ENCODE peak calls at places on chromosomes 6 and 20, in four cellular contexts. H, S, D and J are unnamed samples.

GRCh38 chr6:41939091-41939847 is 2.3 kb downstream of the CCND3 start:
- DNase-seq in H (no peak), S (peak; percentile 66), D (no peak), J (peak; percentile 97)

GRCh38 chr6:128848169-128848935 is 34.6 kb upstream of the LAMA2 start:
- DNase-seq in H (no peak), S (no peak), D (no peak), J (no peak)

GRCh38 chr6:10048370-10049297 is 366.2 kb downstream of the TFAP2A start:
- DNase-seq in H (no peak), S (no peak), D (no peak), J (no peak)

GRCh38 chr6:137488736-137489409 is 5.3 kb downstream of the OLIG3 start:
- DNase-seq in H (peak; percentile 29), S (no peak), D (peak; percentile 33), J (no peak)

GRCh38 chr6:31070711-31071197 is 41.6 kb downstream of the C6orf15 start:
- DNase-seq in H (peak; percentile 45), S (no peak), D (no peak), J (no peak)

GRCh38 chr20:37362231-37362792 is 16.4 kb downstream of the SRC start:
- DNase-seq in H (no peak), S (no peak), D (no peak), J (no peak)

GRCh38 chr20:51554538-51555165 is 12.1 kb upstream of the NFATC2 start:
- DNase-seq in H (no peak), S (no peak), D (no peak), J (no peak)

GRCh38 chr6:106773956-106774629 is 144.7 kb downstream of the QRSL1 start:
- DNase-seq in H (no peak), S (no peak), D (peak; percentile 50), J (no peak)

GRCh38 chr6:134358320-134358719 is 40.4 kb upstream of the SGK1 start:
- DNase-seq in H (no peak), S (peak; percentile 31), D (peak; percentile 31), J (peak; percentile 29)

GRCh38 chr20:32680544-32681174 is 6.9 kb upstream of the C20orf203 start:
- DNase-seq in H (no peak), S (no peak), D (no peak), J (no peak)

GRCh38 chr20:7716286-7716972 is 223.8 kb downstream of the HAO1 start:
- DNase-seq in H (no peak), S (no peak), D (no peak), J (no peak)

GRCh38 chr20:44835661-44836221 is 25.4 kb upstream of the RIMS4 start:
- DNase-seq in H (no peak), S (no peak), D (no peak), J (no peak)

GRCh38 chr6:33213166-33213988 is 5.1 kb downstream of the RING1 start:
- DNase-seq in H (no peak), S (no peak), D (peak; percentile 79), J (no peak)

GRCh38 chr6:31727034-31727716 is 1.9 kb downstream of the DDAH2 start:
- DNase-seq in H (peak; percentile 90), S (no peak), D (no peak), J (no peak)

GRCh38 chr6:163543311-163543710 is 128.8 kb downstream of the QKI start:
- DNase-seq in H (no peak), S (no peak), D (no peak), J (no peak)

GRCh38 chr6:63663147-63663877 is 27.7 kb downstream of the PHF3 start:
- DNase-seq in H (no peak), S (no peak), D (no peak), J (no peak)

GRCh38 chr20:46423882-46424482 is 17.6 kb upstream of the ELMO2 start:
- DNase-seq in H (no peak), S (no peak), D (no peak), J (no peak)

GRCh38 chr20:61762208-61762710 is 303.4 kb downstream of the TAF4 start:
- DNase-seq in H (no peak), S (no peak), D (no peak), J (no peak)

GRCh38 chr6:122692175-122692598 is 82.0 kb downstream of the PKIB start:
- DNase-seq in H (no peak), S (no peak), D (no peak), J (no peak)

GRCh38 chr20:19466204-19466928 is 253.9 kb downstream of the SLC24A3 start:
- DNase-seq in H (no peak), S (no peak), D (no peak), J (no peak)

GRCh38 chr6:32940656-32941411 is at the start of gene HLA-DMB:
- DNase-seq in H (peak; percentile 87), S (peak; percentile 74), D (peak; percentile 53), J (no peak)

GRCh38 chr20:51326241-51326819 is 216.2 kb downstream of the NFATC2 start:
- DNase-seq in H (peak; percentile 58), S (no peak), D (peak; percentile 52), J (no peak)

GRCh38 chr6:88916615-88917198 is 46.7 kb downstream of the RNGTT start:
- DNase-seq in H (peak; percentile 4), S (no peak), D (no peak), J (no peak)

GRCh38 chr6:109821494-109821893 is 130.4 kb downstream of the FIG4 start:
- DNase-seq in H (no peak), S (no peak), D (no peak), J (no peak)

GRCh38 chr6:121533321-121533841 is 97.9 kb downstream of the GJA1 start:
- DNase-seq in H (no peak), S (no peak), D (no peak), J (no peak)

GRCh38 chr6:6724319-6725119 is 136.0 kb downstream of the LY86 start:
- DNase-seq in H (peak; percentile 77), S (peak; percentile 63), D (peak; percentile 73), J (peak; percentile 86)

GRCh38 chr6:163308629-163309276 is 105.8 kb upstream of the QKI start:
- DNase-seq in H (no peak), S (no peak), D (no peak), J (no peak)

GRCh38 chr6:63347599-63347998 is 27.8 kb upstream of the LGSN start:
- DNase-seq in H (no peak), S (no peak), D (no peak), J (no peak)

GRCh38 chr6:17381429-17382147 is 11.8 kb upstream of the CAP2 start:
- DNase-seq in H (no peak), S (no peak), D (no peak), J (no peak)

GRCh38 chr6:5082487-5083306 is 2.4 kb upstream of the PPP1R3G start:
- DNase-seq in H (no peak), S (no peak), D (peak; percentile 29), J (no peak)

GRCh38 chr6:112243861-112244415 is 10.4 kb downstream of the LAMA4 start:
- DNase-seq in H (no peak), S (no peak), D (no peak), J (no peak)

GRCh38 chr6:144215402-144215931 is 65.2 kb downstream of the STX11 start:
- DNase-seq in H (peak; percentile 44), S (no peak), D (peak; percentile 41), J (peak; percentile 38)

GRCh38 chr6:85416049-85416448 is 33.8 kb upstream of the NT5E start:
- DNase-seq in H (no peak), S (no peak), D (no peak), J (no peak)

GRCh38 chr6:36135053-36135731 is 4.9 kb downstream of the MAPK13 start:
- DNase-seq in H (no peak), S (no peak), D (no peak), J (no peak)

GRCh38 chr6:37525460-37526357 is 26.0 kb upstream of the CCDC167 start:
- DNase-seq in H (no peak), S (no peak), D (peak; percentile 60), J (no peak)

GRCh38 chr6:145836170-145836569 is 21.6 kb upstream of the FBXO30 start:
- DNase-seq in H (no peak), S (no peak), D (no peak), J (no peak)

GRCh38 chr6:73579851-73580246 is 59.0 kb upstream of the EEF1A1 start:
- DNase-seq in H (no peak), S (peak; percentile 43), D (no peak), J (no peak)

GRCh38 chr20:61185841-61186601 is 66.0 kb upstream of the CDH4 start:
- DNase-seq in H (no peak), S (no peak), D (no peak), J (no peak)

GRCh38 chr6:139927236-139927635 is 552.8 kb upstream of the CITED2 start:
- DNase-seq in H (peak; percentile 11), S (no peak), D (no peak), J (no peak)
- TF ChIP-seq CTCF in H (no peak), S (peak; percentile 16), D (peak; percentile 62), J (no peak)

GRCh38 chr6:158565482-158566040 is 5.7 kb downstream of the TMEM181 start:
- DNase-seq in H (no peak), S (no peak), D (no peak), J (no peak)
- TF ChIP-seq CTCF in H (no peak), S (no peak), D (peak; percentile 12), J (no peak)

DNA sequence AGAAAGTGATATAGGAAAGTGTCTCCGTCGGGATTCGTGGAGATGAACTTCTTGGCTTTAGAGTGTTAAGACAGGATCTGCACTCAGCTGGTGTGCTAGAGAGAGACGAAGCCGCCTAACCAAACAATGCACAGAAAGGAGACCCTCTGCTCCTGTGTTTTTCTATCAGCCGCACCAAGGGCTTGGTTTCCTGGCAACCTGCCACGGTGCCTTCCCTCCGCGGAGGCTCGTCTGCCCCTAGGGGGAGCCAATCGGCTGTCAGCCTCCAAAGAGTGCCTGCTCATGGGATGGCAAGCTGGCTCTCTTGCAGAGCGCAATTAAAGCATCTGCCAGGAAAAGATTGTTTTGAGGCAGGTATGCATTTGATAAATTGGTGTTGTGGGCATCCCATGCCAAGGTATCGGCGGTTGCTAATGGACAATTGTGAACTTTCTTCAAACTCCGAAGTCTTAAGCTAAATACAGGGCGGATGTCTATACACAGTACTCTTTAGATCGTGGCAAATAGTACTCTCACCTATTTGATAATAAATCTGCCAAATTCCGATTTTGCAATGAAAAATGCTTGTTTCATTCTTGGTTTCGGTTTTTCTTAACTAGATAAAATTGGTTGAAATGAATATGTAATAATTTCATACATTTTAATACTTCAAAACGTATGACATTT is 603.3 kb downstream of the RNF144B start:
- DNase-seq in H (peak; percentile 24), S (peak; percentile 79), D (peak; percentile 70), J (peak; percentile 53)
- TF ChIP-seq CTCF in H (peak; percentile 61), S (peak; percentile 26), D (peak; percentile 79), J (peak; percentile 8)

DNA sequence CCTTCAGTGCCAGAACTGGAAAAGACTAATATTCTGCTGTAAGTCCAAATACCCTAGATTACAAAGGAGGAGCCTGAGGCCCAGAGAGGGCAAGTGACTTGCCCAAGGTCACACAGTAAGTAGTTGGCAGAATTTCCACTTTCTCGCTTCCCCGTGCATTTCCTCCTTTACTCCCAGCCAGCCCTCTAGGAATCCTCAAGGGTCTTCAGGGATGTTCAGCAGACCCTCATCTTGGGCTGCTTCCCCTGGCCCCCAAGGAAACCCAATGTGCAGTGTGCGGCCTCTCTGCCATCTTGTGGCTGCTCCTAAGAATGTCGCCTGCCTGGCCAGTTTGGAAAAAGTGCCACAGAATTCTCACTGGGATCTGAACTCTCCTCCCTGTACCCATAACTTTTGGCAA is 217.7 kb upstream of the LRFN2 start:
- DNase-seq in H (no peak), S (no peak), D (peak; percentile 48), J (no peak)
- TF ChIP-seq CTCF in H (no peak), S (no peak), D (peak; percentile 49), J (no peak)